ENCODE peak calls at places on chromosomes 6 and 20, in five cellular contexts. Z is transverse colon, M is NB4, O is GM12892, F is H1. K is an unnamed sample.

GRCh38 chr6:41770381-41771057 is 9.2 kb downstream of the FRS3 start:
- DNase-seq in Z (no peak), F (no peak), M (no peak), O (no peak), K (no peak)

GRCh38 chr20:62536731-62537401 is 61.1 kb upstream of the GATA5 start:
- DNase-seq in F (no peak), O (no peak), Z (no peak), M (no peak), K (no peak)

GRCh38 chr20:57540889-57541288 is 15.9 kb upstream of the CTCFL start:
- DNase-seq in M (no peak), Z (peak), O (no peak), F (no peak), K (no peak)

GRCh38 chr6:40789143-40789764 is 202.1 kb upstream of the LRFN2 start:
- DNase-seq in M (no peak), F (no peak), Z (no peak), O (no peak), K (no peak)

GRCh38 chr20:36279362-36279761 is 26.8 kb upstream of the DLGAP4 start:
- DNase-seq in M (no peak), F (no peak), Z (no peak), O (no peak), K (no peak)

GRCh38 chr6:88650979-88651378 is 312.4 kb downstream of the RNGTT start:
- DNase-seq in M (no peak), F (no peak), O (no peak), Z (no peak), K (no peak)

GRCh38 chr6:95519228-95520037 is 57.9 kb upstream of the MANEA start:
- DNase-seq in F (no peak), Z (no peak), O (no peak), M (no peak), K (no peak)

GRCh38 chr6:169722362-169723199 is 1.7 kb downstream of the PHF10 start:
- DNase-seq in F (peak), Z (peak), M (peak), O (no peak), K (peak)

GRCh38 chr20:42204261-42204660 is 586.1 kb upstream of the CHD6 start:
- DNase-seq in Z (no peak), M (peak), F (no peak), O (no peak), K (no peak)

DNA sequence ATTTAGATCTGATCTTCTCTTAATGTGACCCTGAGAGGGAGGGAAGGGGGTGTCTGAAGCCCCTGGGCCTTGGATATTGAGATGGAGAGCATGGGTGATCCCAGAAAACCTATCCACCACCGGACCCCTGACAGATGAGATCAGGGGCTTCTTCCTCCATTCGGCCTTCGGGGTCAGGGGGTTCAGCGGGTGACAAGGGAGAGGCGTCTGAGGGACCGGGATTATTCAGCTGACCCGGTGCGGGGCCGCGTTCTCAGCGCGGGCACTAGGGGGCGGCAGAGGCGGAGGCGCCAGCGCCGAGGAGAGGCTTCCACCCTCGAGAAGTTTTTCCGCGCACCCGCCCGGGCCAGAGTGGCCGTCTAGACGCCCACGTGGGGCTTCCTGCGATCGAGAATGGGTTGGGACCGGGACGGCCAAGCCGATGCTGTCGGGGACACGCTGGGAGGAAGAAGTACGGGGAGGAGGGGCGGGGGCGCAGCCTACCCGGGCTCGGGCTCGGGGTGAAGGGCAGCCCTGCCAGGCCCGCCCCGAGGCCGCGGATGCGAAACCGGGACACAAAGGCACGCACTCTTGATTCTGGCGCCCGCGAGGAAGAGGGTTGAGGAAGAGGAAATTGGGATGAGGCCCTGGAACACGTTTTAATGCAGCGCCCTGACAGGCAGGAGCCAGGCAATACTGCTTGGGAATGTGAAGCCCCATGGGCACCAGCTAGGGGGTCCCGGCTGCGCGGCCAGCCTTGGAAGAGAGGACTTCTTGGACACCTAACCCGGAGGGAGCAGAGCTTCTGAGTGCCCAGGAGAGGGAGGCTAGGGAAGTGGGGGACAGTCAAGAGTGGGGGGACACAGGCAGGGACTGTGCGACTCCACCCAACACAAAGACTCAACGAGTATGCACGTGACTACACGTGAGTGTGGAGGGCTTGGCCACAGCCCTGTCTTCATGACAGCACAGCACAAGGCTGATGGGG is 30.6 kb downstream of the COL11A2 start:
- DNase-seq in O (peak), F (peak), M (peak), Z (peak), K (peak)
- TF ChIP-seq POLR2A in O (no peak), F (no peak), M (no peak), Z (no peak), K (peak)

GRCh38 chr6:22910370-22910769 is 341.0 kb downstream of the HDGFL1 start:
- DNase-seq in M (no peak), O (no peak), Z (no peak), F (no peak), K (no peak)

GRCh38 chr6:22917344-22917743 is 348.0 kb downstream of the HDGFL1 start:
- DNase-seq in O (no peak), M (no peak), F (no peak), Z (no peak), K (no peak)

GRCh38 chr6:22913612-22914011 is 344.2 kb downstream of the HDGFL1 start:
- DNase-seq in O (no peak), F (no peak), Z (no peak), M (no peak), K (no peak)
- TF ChIP-seq POLR2A in O (no peak), F (no peak), Z (no peak), M (no peak), K (no peak)

GRCh38 chr20:59342017-59342957 is 41.9 kb downstream of the EDN3 start:
- DNase-seq in M (peak), F (no peak), Z (no peak), O (no peak), K (no peak)

GRCh38 chr20:59334616-59335300 is 34.3 kb downstream of the EDN3 start:
- DNase-seq in Z (no peak), O (no peak), F (no peak), M (no peak), K (no peak)

GRCh38 chr20:59335401-59335800 is 35.0 kb downstream of the EDN3 start:
- DNase-seq in Z (no peak), F (no peak), O (no peak), M (no peak), K (no peak)

GRCh38 chr20:59336551-59336950 is 36.1 kb downstream of the EDN3 start:
- DNase-seq in Z (no peak), F (no peak), O (no peak), M (no peak), K (no peak)

GRCh38 chr20:59340186-59340885 is 39.9 kb downstream of the EDN3 start:
- DNase-seq in M (peak), Z (no peak), F (no peak), O (no peak), K (no peak)
- TF ChIP-seq POLR2A in M (no peak), Z (no peak), F (no peak), O (no peak), K (no peak)

GRCh38 chr6:122616877-122617276 is 6.7 kb downstream of the PKIB start:
- DNase-seq in F (no peak), M (no peak), Z (no peak), O (no peak), K (no peak)
- TF ChIP-seq POLR2A in F (no peak), M (no peak), Z (no peak), O (no peak), K (no peak)

DNA sequence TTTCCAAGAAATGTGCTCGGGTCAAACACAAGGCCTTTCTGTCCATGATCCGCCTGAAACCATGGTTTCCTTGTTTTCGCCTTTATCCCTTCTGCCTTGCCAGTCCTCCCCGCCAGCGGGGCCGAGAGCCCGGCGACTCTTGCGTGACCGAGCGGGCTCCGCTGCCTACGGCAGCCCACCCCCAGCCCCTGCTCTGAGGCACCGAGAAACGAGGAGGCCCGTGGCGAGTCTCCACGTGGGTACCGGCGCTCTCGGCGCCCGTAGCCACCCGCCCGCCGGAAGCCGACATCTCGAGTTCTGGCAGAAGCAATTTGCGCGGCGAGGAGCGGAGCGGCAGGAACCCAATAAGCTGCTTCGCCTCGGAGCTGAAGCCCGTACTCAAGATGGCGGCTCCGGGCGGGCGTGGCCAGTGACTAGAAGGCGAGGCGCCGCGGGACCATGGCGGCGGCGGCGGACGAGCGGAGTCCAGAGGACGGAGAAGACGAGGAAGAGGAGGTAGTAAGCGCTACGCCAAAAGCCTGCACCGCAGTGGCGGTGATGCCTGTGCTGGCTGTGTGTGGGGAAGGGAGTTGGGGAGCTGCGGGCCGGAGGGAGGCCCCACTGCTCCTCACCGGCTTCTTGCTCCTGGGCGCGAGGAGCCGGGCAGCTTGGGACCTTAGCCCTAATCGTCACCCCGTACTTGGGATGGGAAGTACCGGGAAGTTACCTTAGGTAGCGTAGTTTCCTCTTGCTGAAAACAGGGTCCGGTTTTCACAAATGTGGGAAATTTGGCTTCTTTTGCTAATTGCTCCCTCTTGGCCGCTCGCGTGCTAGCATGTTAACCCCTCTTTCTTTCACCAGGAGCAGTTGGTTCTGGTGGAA is at the start of gene GTF3C6:
- DNase-seq in M (peak), Z (peak), O (peak), F (peak), K (peak)
- TF ChIP-seq POLR2A in M (peak), Z (peak), O (peak), F (peak), K (peak)